ENCODE peak calls at places on chromosomes 4 and X, in four cellular contexts. G is KBM-7, J is HT-29, L is iPS-NIHi11. M is an unnamed sample.

GRCh38 chr4:125388653-125389052 is 73.9 kb downstream of the FAT4 start:
- DNase-seq in G (no peak), J (no peak), L (no peak), M (no peak)

GRCh38 chrX:10628906-10629305 is 8.5 kb upstream of the MID1 start:
- DNase-seq in G (no peak), J (no peak), L (no peak), M (no peak)

GRCh38 chr4:161949941-161950725 is 213.7 kb downstream of the FSTL5 start:
- DNase-seq in G (no peak), J (no peak), L (no peak), M (no peak)

GRCh38 chrX:23901805-23902204 is 5.9 kb downstream of the APOO start:
- DNase-seq in G (peak; percentile 89), J (peak; percentile 73), L (peak; percentile 14), M (peak; percentile 84)

GRCh38 chr4:18041114-18041513 is 19.6 kb upstream of the LCORL start:
- DNase-seq in G (no peak), J (no peak), L (no peak), M (no peak)

GRCh38 chrX:135974279-135974856 is 580 bp upstream of the MMGT1 start:
- DNase-seq in G (peak; percentile 36), J (peak; percentile 4), L (peak; percentile 82), M (peak; percentile 85)

GRCh38 chr4:106035204-106035603 is 139.9 kb downstream of the NPNT start:
- DNase-seq in G (no peak), J (no peak), L (no peak), M (no peak)

GRCh38 chr4:98522062-98522461 is 136.3 kb downstream of the TSPAN5 start:
- DNase-seq in G (no peak), J (no peak), L (no peak), M (no peak)

GRCh38 chrX:29948653-29949052 is 266.7 kb upstream of the MAGEB2 start:
- DNase-seq in G (no peak), J (no peak), L (no peak), M (peak; percentile 18)

GRCh38 chr4:152245706-152246105 is 290.2 kb downstream of the FBXW7 start:
- DNase-seq in G (no peak), J (no peak), L (no peak), M (no peak)

GRCh38 chr4:110055014-110055768 is 142.5 kb downstream of the EGF start:
- DNase-seq in G (no peak), J (no peak), L (peak; percentile 45), M (peak; percentile 34)

GRCh38 chr4:133865606-133866327 is 335.8 kb downstream of the PABPC4L start:
- DNase-seq in G (no peak), J (peak; percentile 52), L (peak; percentile 9), M (peak; percentile 70)

GRCh38 chr4:121789960-121790829 is 10.9 kb upstream of the EXOSC9 start:
- DNase-seq in G (no peak), J (no peak), L (no peak), M (no peak)

GRCh38 chr4:95105983-95106382 is 348.2 kb downstream of the BMPR1B start:
- DNase-seq in G (no peak), J (no peak), L (no peak), M (no peak)

GRCh38 chrX:28665778-28666177 is 78.5 kb downstream of the IL1RAPL1 start:
- DNase-seq in G (no peak), J (no peak), L (no peak), M (no peak)

GRCh38 chrX:103488332-103488731 is 31.0 kb downstream of the RAB40A start:
- DNase-seq in G (peak; percentile 26), J (peak; percentile 18), L (peak; percentile 30), M (peak; percentile 44)

GRCh38 chr4:105135746-105136145 is 10.9 kb upstream of the TET2 start:
- DNase-seq in G (peak; percentile 84), J (no peak), L (no peak), M (no peak)

GRCh38 chrX:132774312-132774711 is 184.1 kb downstream of the HS6ST2 start:
- DNase-seq in G (no peak), J (no peak), L (no peak), M (peak; percentile 9)

GRCh38 chr4:123312951-123313592 is 83.5 kb upstream of the SPRY1 start:
- DNase-seq in G (no peak), J (no peak), L (peak; percentile 34), M (no peak)